ENCODE peak calls at places on chromosomes 3 and 15, in seven cellular contexts. B is GM03348; Q is activated T-helper 1 cell treated with Interleukin-2 at 50 U/mL for 16 hours; P is GM20000; R is NCI-H2171 treated with DMSO at 0.1 percent for 48 hours; M is stimulated activated CD4-positive, alpha-beta T cell treated with anti-CD3 and anti-CD28 coated beads, Interleukin-15, amount 100 ng/mL, for 24 hours; K is astrocyte. V is an unnamed sample.

GRCh38 chr3:127573916-127574315 is 16.6 kb downstream of the TPRA1 start:
- DNase-seq in B (no peak), Q (no peak), P (no peak), R (no peak), M (no peak), K (no peak), V (no peak)

GRCh38 chr15:80090041-80090440 is 30.6 kb downstream of the ZFAND6 start:
- DNase-seq in B (no peak), Q (no peak), P (no peak), R (no peak), M (no peak), K (peak), V (no peak)

GRCh38 chr3:54120657-54121403 is 1.5 kb upstream of the CACNA2D3 start:
- DNase-seq in B (peak), Q (no peak), P (peak), R (no peak), M (no peak), K (peak), V (peak)

GRCh38 chr3:121431717-121432517 is 113.9 kb downstream of the POLQ start:
- DNase-seq in B (peak), Q (peak), P (peak), R (peak), M (peak), K (peak), V (peak)

GRCh38 chr3:51955175-51955892 is at the start of gene GPR62:
- DNase-seq in B (no peak), Q (no peak), P (no peak), R (no peak), M (no peak), K (no peak), V (no peak)

GRCh38 chr3:40336511-40337135 is 27.1 kb downstream of the EIF1B start:
- DNase-seq in B (no peak), Q (no peak), P (no peak), R (peak), M (no peak), K (no peak), V (no peak)

GRCh38 chr3:8554725-8555621 is 53.4 kb downstream of the LMCD1 start:
- DNase-seq in B (peak), Q (no peak), P (no peak), R (peak), M (no peak), K (peak), V (peak)

GRCh38 chr15:75704618-75705017 is 8.0 kb downstream of the CSPG4 start:
- DNase-seq in B (no peak), Q (no peak), P (no peak), R (no peak), M (no peak), K (no peak), V (no peak)

GRCh38 chr3:2896281-2896967 is 213.8 kb downstream of the IL5RA start:
- DNase-seq in B (no peak), Q (no peak), P (no peak), R (no peak), M (no peak), K (no peak), V (no peak)

GRCh38 chr15:77821188-77821958 is 188.7 kb upstream of the LINGO1 start:
- DNase-seq in B (peak), Q (no peak), P (peak), R (peak), M (peak), K (peak), V (peak)

GRCh38 chr3:16243706-16244490 is 20.8 kb downstream of the DPH3 start:
- DNase-seq in B (peak), Q (no peak), P (no peak), R (no peak), M (peak), K (peak), V (peak)

GRCh38 chr3:42736081-42736480 is 33.5 kb upstream of the HHATL start:
- DNase-seq in B (no peak), Q (no peak), P (no peak), R (peak), M (no peak), K (no peak), V (no peak)

GRCh38 chr3:24832878-24833277 is 338.2 kb upstream of the THRB start:
- DNase-seq in B (no peak), Q (no peak), P (no peak), R (no peak), M (no peak), K (no peak), V (no peak)

GRCh38 chr15:31330111-31330785 is 3.6 kb downstream of the KLF13 start:
- DNase-seq in B (no peak), Q (no peak), P (no peak), R (no peak), M (no peak), K (no peak), V (no peak)

GRCh38 chr3:83195243-83195642 is 1433.8 kb upstream of the GBE1 start:
- DNase-seq in B (no peak), Q (no peak), P (no peak), R (no peak), M (no peak), K (no peak), V (no peak)

GRCh38 chr15:90294601-90295269 is 29.3 kb downstream of the NGRN start:
- DNase-seq in B (no peak), Q (no peak), P (no peak), R (no peak), M (no peak), K (no peak), V (no peak)

GRCh38 chr15:88842156-88842555 is 38.9 kb downstream of the ACAN start:
- DNase-seq in B (no peak), Q (no peak), P (no peak), R (no peak), M (no peak), K (no peak), V (no peak)

GRCh38 chr3:123310741-123311140 is 109.0 kb downstream of the SEC22A start:
- DNase-seq in B (no peak), Q (no peak), P (no peak), R (no peak), M (no peak), K (no peak), V (no peak)